ENCODE peak calls at places on chromosomes 2 and 18, in ten cellular contexts. One of them, this sample, is unnamed.

GRCh38 chr18:66495844-66496243 is 108.0 kb downstream of the CDH19 start:
- DNase-seq in sigmoid colon: no peak
- DNase-seq in stomach: peak; percentile 33
- DNase-seq in GM12891: peak; percentile 1
- DNase-seq in transverse colon: peak; percentile 30
- DNase-seq in suprapubic skin: no peak
- DNase-seq in breast epithelium: no peak
- DNase-seq in endothelial cell of umbilical vein: peak; percentile 71
- DNase-seq in K562: no peak
- DNase-seq in GM12878: no peak
- DNase-seq in this sample: no peak

GRCh38 chr18:24878289-24878688 is 417.9 kb downstream of the HRH4 start:
- DNase-seq in K562: no peak
- DNase-seq in sigmoid colon: no peak
- DNase-seq in GM12878: no peak
- DNase-seq in GM12891: no peak
- DNase-seq in suprapubic skin: no peak
- DNase-seq in stomach: no peak
- DNase-seq in transverse colon: no peak
- DNase-seq in endothelial cell of umbilical vein: peak; percentile 75
- DNase-seq in breast epithelium: no peak
- DNase-seq in this sample: no peak

GRCh38 chr2:147358375-147358774 is 486.5 kb upstream of the ACVR2A start:
- DNase-seq in suprapubic skin: no peak
- DNase-seq in breast epithelium: no peak
- DNase-seq in transverse colon: no peak
- DNase-seq in stomach: no peak
- DNase-seq in GM12891: no peak
- DNase-seq in sigmoid colon: no peak
- DNase-seq in endothelial cell of umbilical vein: no peak
- DNase-seq in K562: no peak
- DNase-seq in GM12878: no peak
- DNase-seq in this sample: no peak

GRCh38 chr18:33761363-33761762 is 183.3 kb downstream of the ASXL3 start:
- DNase-seq in sigmoid colon: no peak
- DNase-seq in endothelial cell of umbilical vein: peak; percentile 26
- DNase-seq in suprapubic skin: no peak
- DNase-seq in transverse colon: no peak
- DNase-seq in GM12878: no peak
- DNase-seq in K562: no peak
- DNase-seq in stomach: peak; percentile 40
- DNase-seq in breast epithelium: no peak
- DNase-seq in GM12891: no peak
- DNase-seq in this sample: no peak

GRCh38 chr2:24385366-24385765 is 25.0 kb upstream of the ITSN2 start:
- DNase-seq in endothelial cell of umbilical vein: no peak
- DNase-seq in suprapubic skin: no peak
- DNase-seq in GM12878: no peak
- DNase-seq in stomach: no peak
- DNase-seq in K562: no peak
- DNase-seq in sigmoid colon: no peak
- DNase-seq in transverse colon: no peak
- DNase-seq in breast epithelium: no peak
- DNase-seq in GM12891: no peak
- DNase-seq in this sample: no peak

GRCh38 chr2:110107092-110108079 is 8.2 kb downstream of the MALL start:
- DNase-seq in transverse colon: peak; percentile 53
- DNase-seq in GM12891: no peak
- DNase-seq in sigmoid colon: no peak
- DNase-seq in GM12878: no peak
- DNase-seq in endothelial cell of umbilical vein: no peak
- DNase-seq in suprapubic skin: no peak
- DNase-seq in K562: no peak
- DNase-seq in stomach: no peak
- DNase-seq in breast epithelium: no peak
- DNase-seq in this sample: no peak

GRCh38 chr2:216765810-216766259 is 70.5 kb upstream of the IGFBP5 start:
- DNase-seq in endothelial cell of umbilical vein: no peak
- DNase-seq in transverse colon: no peak
- DNase-seq in stomach: no peak
- DNase-seq in breast epithelium: no peak
- DNase-seq in GM12878: no peak
- DNase-seq in suprapubic skin: no peak
- DNase-seq in sigmoid colon: no peak
- DNase-seq in GM12891: no peak
- DNase-seq in K562: peak; percentile 21
- DNase-seq in this sample: no peak

GRCh38 chr2:37802106-37802791 is 122.8 kb upstream of the RMDN2 start:
- DNase-seq in GM12891: no peak
- DNase-seq in suprapubic skin: no peak
- DNase-seq in endothelial cell of umbilical vein: no peak
- DNase-seq in breast epithelium: no peak
- DNase-seq in stomach: no peak
- DNase-seq in GM12878: no peak
- DNase-seq in transverse colon: no peak
- DNase-seq in sigmoid colon: no peak
- DNase-seq in K562: no peak
- DNase-seq in this sample: no peak

GRCh38 chr2:4272261-4272858 is 569.0 kb downstream of the DCDC2C start:
- DNase-seq in stomach: no peak
- DNase-seq in GM12891: no peak
- DNase-seq in sigmoid colon: no peak
- DNase-seq in GM12878: no peak
- DNase-seq in endothelial cell of umbilical vein: no peak
- DNase-seq in K562: no peak
- DNase-seq in suprapubic skin: no peak
- DNase-seq in breast epithelium: no peak
- DNase-seq in transverse colon: no peak
- DNase-seq in this sample: no peak

DNA sequence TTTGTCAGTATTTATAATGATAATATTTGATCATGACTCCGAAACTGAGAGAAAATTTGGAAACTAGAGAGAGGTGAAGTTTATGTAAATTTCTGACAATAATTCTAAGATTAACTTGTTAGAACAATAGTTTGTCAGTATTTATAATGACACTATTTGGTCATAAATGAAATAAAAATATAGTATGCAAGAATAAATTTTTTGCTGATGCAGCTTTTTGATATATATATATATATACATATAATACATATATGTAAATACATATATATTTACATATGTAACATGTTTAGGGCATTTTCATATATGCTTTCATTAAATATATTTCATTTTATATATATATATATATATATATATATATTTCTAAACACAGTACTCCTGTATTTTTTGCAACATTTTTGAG is 1158.1 kb downstream of the LRP1B start:
- DNase-seq in K562: no peak
- DNase-seq in breast epithelium: no peak
- DNase-seq in transverse colon: no peak
- DNase-seq in GM12891: no peak
- DNase-seq in endothelial cell of umbilical vein: no peak
- DNase-seq in suprapubic skin: no peak
- DNase-seq in sigmoid colon: no peak
- DNase-seq in GM12878: no peak
- DNase-seq in stomach: no peak
- DNase-seq in this sample: no peak
- TF ChIP-seq POLR2A in K562: no peak
- TF ChIP-seq POLR2A in breast epithelium: no peak
- TF ChIP-seq POLR2A in transverse colon: no peak
- TF ChIP-seq POLR2A in GM12891: no peak
- TF ChIP-seq POLR2A in endothelial cell of umbilical vein: no peak
- TF ChIP-seq POLR2A in suprapubic skin: no peak
- TF ChIP-seq POLR2A in sigmoid colon: no peak
- TF ChIP-seq POLR2A in GM12878: no peak
- TF ChIP-seq POLR2A in stomach: no peak
- TF ChIP-seq POLR2A in this sample: no peak

GRCh38 chr18:68676913-68677312 is 38.0 kb downstream of the TMX3 start:
- DNase-seq in GM12891: no peak
- DNase-seq in endothelial cell of umbilical vein: no peak
- DNase-seq in suprapubic skin: no peak
- DNase-seq in GM12878: no peak
- DNase-seq in breast epithelium: no peak
- DNase-seq in transverse colon: no peak
- DNase-seq in sigmoid colon: no peak
- DNase-seq in stomach: no peak
- DNase-seq in K562: no peak
- DNase-seq in this sample: no peak

GRCh38 chr18:68679531-68679930 is 35.4 kb downstream of the TMX3 start:
- DNase-seq in breast epithelium: no peak
- DNase-seq in sigmoid colon: no peak
- DNase-seq in transverse colon: no peak
- DNase-seq in K562: no peak
- DNase-seq in GM12878: no peak
- DNase-seq in suprapubic skin: no peak
- DNase-seq in endothelial cell of umbilical vein: no peak
- DNase-seq in stomach: no peak
- DNase-seq in GM12891: no peak
- DNase-seq in this sample: no peak
- TF ChIP-seq POLR2AphosphoS5 in breast epithelium: no peak
- TF ChIP-seq POLR2AphosphoS5 in sigmoid colon: no peak
- TF ChIP-seq POLR2AphosphoS5 in transverse colon: no peak
- TF ChIP-seq POLR2AphosphoS5 in K562: no peak
- TF ChIP-seq POLR2AphosphoS5 in GM12878: no peak
- TF ChIP-seq POLR2AphosphoS5 in suprapubic skin: no peak
- TF ChIP-seq POLR2AphosphoS5 in endothelial cell of umbilical vein: no peak
- TF ChIP-seq POLR2AphosphoS5 in stomach: no peak
- TF ChIP-seq POLR2AphosphoS5 in GM12891: no peak
- TF ChIP-seq POLR2AphosphoS5 in this sample: no peak

GRCh38 chr2:70087703-70088507 is 628 bp downstream of the PCBP1 start:
- DNase-seq in GM12878: no peak
- DNase-seq in sigmoid colon: peak; percentile 84
- DNase-seq in suprapubic skin: peak; percentile 87
- DNase-seq in K562: peak; percentile 79
- DNase-seq in stomach: peak; percentile 61
- DNase-seq in breast epithelium: peak; percentile 70
- DNase-seq in GM12891: no peak
- DNase-seq in transverse colon: peak; percentile 62
- DNase-seq in endothelial cell of umbilical vein: peak; percentile 61
- DNase-seq in this sample: peak; percentile 32
- TF ChIP-seq POLR2A in GM12878: peak; percentile 85
- TF ChIP-seq POLR2A in sigmoid colon: no peak
- TF ChIP-seq POLR2A in suprapubic skin: no peak
- TF ChIP-seq POLR2A in K562: peak; percentile 84
- TF ChIP-seq POLR2A in stomach: no peak
- TF ChIP-seq POLR2A in breast epithelium: no peak
- TF ChIP-seq POLR2A in GM12891: peak; percentile 68
- TF ChIP-seq POLR2A in transverse colon: peak; percentile 72
- TF ChIP-seq POLR2A in endothelial cell of umbilical vein: no peak
- TF ChIP-seq POLR2A in this sample: peak; percentile 69

DNA sequence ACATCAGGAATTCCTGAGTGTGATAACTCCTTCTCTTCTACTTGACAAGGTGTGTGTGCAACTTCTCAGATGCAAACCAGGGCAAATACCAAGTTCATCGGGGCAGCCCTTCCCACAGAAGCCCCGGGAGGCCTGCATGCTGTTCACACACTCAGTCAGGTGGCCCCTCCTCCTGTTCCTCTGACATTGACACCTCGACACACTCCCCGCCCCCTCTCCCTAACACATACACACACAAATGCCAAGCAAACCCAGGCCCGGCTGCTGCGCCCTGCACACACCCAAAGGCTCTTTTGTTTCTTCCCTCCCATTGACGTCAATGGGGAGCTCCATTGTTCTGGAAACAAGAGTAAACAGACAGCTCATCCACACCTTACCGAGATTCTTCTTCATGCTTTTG is 1.7 kb upstream of the PER2 start:
- DNase-seq in suprapubic skin: peak; percentile 89
- DNase-seq in sigmoid colon: peak; percentile 72
- DNase-seq in endothelial cell of umbilical vein: peak; percentile 12
- DNase-seq in stomach: peak; percentile 90
- DNase-seq in breast epithelium: peak; percentile 88
- DNase-seq in GM12891: no peak
- DNase-seq in K562: peak; percentile 51
- DNase-seq in GM12878: no peak
- DNase-seq in transverse colon: peak; percentile 90
- DNase-seq in this sample: no peak
- TF ChIP-seq POLR2AphosphoS5 in suprapubic skin: peak; percentile 37
- TF ChIP-seq POLR2AphosphoS5 in sigmoid colon: no peak
- TF ChIP-seq POLR2AphosphoS5 in endothelial cell of umbilical vein: no peak
- TF ChIP-seq POLR2AphosphoS5 in stomach: no peak
- TF ChIP-seq POLR2AphosphoS5 in breast epithelium: no peak
- TF ChIP-seq POLR2AphosphoS5 in GM12891: no peak
- TF ChIP-seq POLR2AphosphoS5 in K562: no peak
- TF ChIP-seq POLR2AphosphoS5 in GM12878: no peak
- TF ChIP-seq POLR2AphosphoS5 in transverse colon: peak; percentile 30
- TF ChIP-seq POLR2AphosphoS5 in this sample: no peak

GRCh38 chr18:79067611-79068010 is 1.6 kb upstream of the ATP9B start:
- DNase-seq in GM12878: no peak
- DNase-seq in transverse colon: no peak
- DNase-seq in sigmoid colon: no peak
- DNase-seq in K562: no peak
- DNase-seq in stomach: no peak
- DNase-seq in endothelial cell of umbilical vein: no peak
- DNase-seq in breast epithelium: no peak
- DNase-seq in GM12891: no peak
- DNase-seq in suprapubic skin: no peak
- DNase-seq in this sample: no peak

GRCh38 chr18:79069792-79070151 is 578 bp downstream of the ATP9B start:
- DNase-seq in stomach: no peak
- DNase-seq in endothelial cell of umbilical vein: peak; percentile 52
- DNase-seq in GM12878: no peak
- DNase-seq in sigmoid colon: no peak
- DNase-seq in K562: no peak
- DNase-seq in transverse colon: no peak
- DNase-seq in breast epithelium: no peak
- DNase-seq in GM12891: no peak
- DNase-seq in suprapubic skin: no peak
- DNase-seq in this sample: no peak

GRCh38 chr18:79070486-79070885 is 1.3 kb downstream of the ATP9B start:
- DNase-seq in stomach: no peak
- DNase-seq in suprapubic skin: no peak
- DNase-seq in transverse colon: no peak
- DNase-seq in endothelial cell of umbilical vein: no peak
- DNase-seq in GM12878: no peak
- DNase-seq in breast epithelium: no peak
- DNase-seq in sigmoid colon: no peak
- DNase-seq in K562: no peak
- DNase-seq in GM12891: no peak
- DNase-seq in this sample: no peak

GRCh38 chr18:79068299-79068945 is 772 bp upstream of the ATP9B start:
- DNase-seq in stomach: no peak
- DNase-seq in GM12878: peak; percentile 11
- DNase-seq in sigmoid colon: no peak
- DNase-seq in transverse colon: no peak
- DNase-seq in K562: no peak
- DNase-seq in endothelial cell of umbilical vein: no peak
- DNase-seq in suprapubic skin: peak; percentile 86
- DNase-seq in GM12891: no peak
- DNase-seq in breast epithelium: no peak
- DNase-seq in this sample: no peak

GRCh38 chr18:79068946-79069791 is at the start of gene ATP9B:
- DNase-seq in K562: peak; percentile 93
- DNase-seq in GM12891: peak; percentile 93
- DNase-seq in breast epithelium: peak; percentile 97
- DNase-seq in GM12878: peak; percentile 88
- DNase-seq in endothelial cell of umbilical vein: peak; percentile 99
- DNase-seq in suprapubic skin: peak; percentile 98
- DNase-seq in transverse colon: peak; percentile 97
- DNase-seq in sigmoid colon: peak; percentile 99
- DNase-seq in stomach: peak; percentile 98
- DNase-seq in this sample: peak; percentile 88
- TF ChIP-seq POLR2A in K562: peak; percentile 75
- TF ChIP-seq POLR2A in GM12891: no peak
- TF ChIP-seq POLR2A in breast epithelium: no peak
- TF ChIP-seq POLR2A in GM12878: peak; percentile 90
- TF ChIP-seq POLR2A in endothelial cell of umbilical vein: peak; percentile 75
- TF ChIP-seq POLR2A in suprapubic skin: peak; percentile 12
- TF ChIP-seq POLR2A in transverse colon: peak; percentile 64
- TF ChIP-seq POLR2A in sigmoid colon: no peak
- TF ChIP-seq POLR2A in stomach: no peak
- TF ChIP-seq POLR2A in this sample: peak; percentile 72

This sample was measured in GM12892.